ENCODE peak calls at places on chromosomes 13 and 19, in ten cellular contexts. One of them, this sample, is unnamed.

GRCh38 chr19:35357867-35358573 is at the start of gene FFAR3:
- DNase-seq in astrocyte of the spinal cord: no peak
- DNase-seq in choroid plexus epithelial cell: peak
- DNase-seq in left lung: peak
- DNase-seq in CD8-positive, alpha-beta memory T cell: no peak
- DNase-seq in dorsolateral prefrontal cortex: no peak
- DNase-seq in body of pancreas: peak
- DNase-seq in GM23248: peak
- DNase-seq in fibroblast of lung: no peak
- DNase-seq in spleen: peak
- DNase-seq in this sample: no peak

GRCh38 chr13:96958286-96958891 is 35.9 kb downstream of the OXGR1 start:
- DNase-seq in astrocyte of the spinal cord: peak
- DNase-seq in spleen: no peak
- DNase-seq in fibroblast of lung: peak
- DNase-seq in CD8-positive, alpha-beta memory T cell: no peak
- DNase-seq in GM23248: peak
- DNase-seq in dorsolateral prefrontal cortex: no peak
- DNase-seq in left lung: no peak
- DNase-seq in choroid plexus epithelial cell: peak
- DNase-seq in body of pancreas: peak
- DNase-seq in this sample: no peak

GRCh38 chr13:95896302-95896701 is 156.9 kb downstream of the UGGT2 start:
- DNase-seq in spleen: no peak
- DNase-seq in astrocyte of the spinal cord: peak
- DNase-seq in dorsolateral prefrontal cortex: no peak
- DNase-seq in body of pancreas: no peak
- DNase-seq in CD8-positive, alpha-beta memory T cell: no peak
- DNase-seq in fibroblast of lung: peak
- DNase-seq in left lung: no peak
- DNase-seq in GM23248: no peak
- DNase-seq in choroid plexus epithelial cell: peak
- DNase-seq in this sample: no peak

GRCh38 chr13:34842466-34842865 is 99.6 kb upstream of the NBEA start:
- DNase-seq in left lung: no peak
- DNase-seq in astrocyte of the spinal cord: no peak
- DNase-seq in CD8-positive, alpha-beta memory T cell: no peak
- DNase-seq in dorsolateral prefrontal cortex: no peak
- DNase-seq in body of pancreas: no peak
- DNase-seq in spleen: no peak
- DNase-seq in choroid plexus epithelial cell: no peak
- DNase-seq in fibroblast of lung: no peak
- DNase-seq in GM23248: no peak
- DNase-seq in this sample: no peak

GRCh38 chr19:33387351-33388230 is 14.1 kb downstream of the CEBPG start:
- DNase-seq in GM23248: no peak
- DNase-seq in CD8-positive, alpha-beta memory T cell: no peak
- DNase-seq in spleen: no peak
- DNase-seq in body of pancreas: no peak
- DNase-seq in choroid plexus epithelial cell: no peak
- DNase-seq in fibroblast of lung: no peak
- DNase-seq in left lung: no peak
- DNase-seq in astrocyte of the spinal cord: no peak
- DNase-seq in dorsolateral prefrontal cortex: no peak
- DNase-seq in this sample: no peak

GRCh38 chr13:38308736-38309135 is 40.9 kb upstream of the UFM1 start:
- DNase-seq in fibroblast of lung: peak
- DNase-seq in CD8-positive, alpha-beta memory T cell: no peak
- DNase-seq in astrocyte of the spinal cord: peak
- DNase-seq in choroid plexus epithelial cell: peak
- DNase-seq in body of pancreas: no peak
- DNase-seq in left lung: no peak
- DNase-seq in GM23248: peak
- DNase-seq in dorsolateral prefrontal cortex: no peak
- DNase-seq in spleen: no peak
- DNase-seq in this sample: peak

GRCh38 chr13:111566567-111566966 is 246.1 kb downstream of the TEX29 start:
- DNase-seq in CD8-positive, alpha-beta memory T cell: no peak
- DNase-seq in left lung: no peak
- DNase-seq in GM23248: no peak
- DNase-seq in choroid plexus epithelial cell: no peak
- DNase-seq in spleen: peak
- DNase-seq in astrocyte of the spinal cord: no peak
- DNase-seq in fibroblast of lung: no peak
- DNase-seq in dorsolateral prefrontal cortex: no peak
- DNase-seq in body of pancreas: no peak
- DNase-seq in this sample: no peak

GRCh38 chr13:49986471-49986870 is 10.4 kb upstream of the TRIM13 start:
- DNase-seq in CD8-positive, alpha-beta memory T cell: no peak
- DNase-seq in body of pancreas: no peak
- DNase-seq in choroid plexus epithelial cell: no peak
- DNase-seq in fibroblast of lung: no peak
- DNase-seq in GM23248: no peak
- DNase-seq in spleen: no peak
- DNase-seq in astrocyte of the spinal cord: no peak
- DNase-seq in left lung: no peak
- DNase-seq in dorsolateral prefrontal cortex: no peak
- DNase-seq in this sample: no peak

GRCh38 chr13:51148952-51149573 is 38.0 kb upstream of the C13orf42 start:
- DNase-seq in body of pancreas: peak
- DNase-seq in left lung: no peak
- DNase-seq in choroid plexus epithelial cell: peak
- DNase-seq in dorsolateral prefrontal cortex: no peak
- DNase-seq in GM23248: peak
- DNase-seq in spleen: no peak
- DNase-seq in CD8-positive, alpha-beta memory T cell: no peak
- DNase-seq in fibroblast of lung: peak
- DNase-seq in astrocyte of the spinal cord: peak
- DNase-seq in this sample: no peak

GRCh38 chr19:28574212-28574611 is 638.7 kb downstream of the UQCRFS1 start:
- DNase-seq in spleen: no peak
- DNase-seq in left lung: no peak
- DNase-seq in body of pancreas: no peak
- DNase-seq in choroid plexus epithelial cell: no peak
- DNase-seq in fibroblast of lung: no peak
- DNase-seq in GM23248: no peak
- DNase-seq in dorsolateral prefrontal cortex: no peak
- DNase-seq in astrocyte of the spinal cord: no peak
- DNase-seq in CD8-positive, alpha-beta memory T cell: no peak
- DNase-seq in this sample: no peak

DNA sequence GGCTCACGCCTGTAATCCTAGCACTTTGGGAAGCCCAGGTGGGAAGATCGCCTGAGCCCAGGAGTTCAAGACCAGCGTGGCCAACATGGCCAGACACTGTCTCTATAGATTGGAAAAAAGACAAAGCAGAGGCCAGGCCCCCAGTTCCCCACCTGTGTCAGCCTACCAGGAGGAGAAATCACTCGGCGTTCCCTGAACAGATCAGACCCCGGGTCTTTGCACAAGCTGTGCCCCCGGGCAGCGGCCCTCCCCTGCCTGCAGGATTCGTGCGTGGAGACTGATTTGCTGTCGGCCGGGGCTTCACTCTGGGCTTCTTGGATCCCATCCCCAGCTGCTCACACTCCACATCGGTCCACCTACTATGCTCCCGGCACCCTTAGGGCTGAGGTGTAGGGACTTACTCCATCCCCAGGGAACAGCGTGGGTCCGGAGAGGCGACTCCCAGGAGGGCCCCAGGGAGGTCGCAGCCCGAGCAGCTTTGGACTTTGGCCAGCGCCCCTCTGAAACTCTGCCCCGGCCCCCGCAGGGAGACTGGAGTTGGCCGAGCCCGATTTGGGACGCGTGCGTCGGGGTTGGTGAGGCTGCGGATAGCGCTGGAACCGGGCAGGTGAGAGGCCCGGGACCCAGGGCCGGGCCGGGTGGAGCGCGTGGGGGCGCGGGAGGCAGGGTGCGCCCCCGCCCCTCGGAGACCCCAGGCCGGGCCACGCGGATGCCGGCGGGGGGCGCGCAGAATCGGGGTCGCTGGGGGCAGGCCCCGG is 515 bp upstream of the EFNA2 start:
- DNase-seq in astrocyte of the spinal cord: no peak
- DNase-seq in GM23248: no peak
- DNase-seq in choroid plexus epithelial cell: no peak
- DNase-seq in CD8-positive, alpha-beta memory T cell: no peak
- DNase-seq in body of pancreas: no peak
- DNase-seq in left lung: no peak
- DNase-seq in fibroblast of lung: no peak
- DNase-seq in spleen: peak
- DNase-seq in dorsolateral prefrontal cortex: no peak
- DNase-seq in this sample: no peak
- H3K4me3 ChIP-seq in astrocyte of the spinal cord: no peak
- H3K4me3 ChIP-seq in GM23248: no peak
- H3K4me3 ChIP-seq in choroid plexus epithelial cell: no peak
- H3K4me3 ChIP-seq in CD8-positive, alpha-beta memory T cell: no peak
- H3K4me3 ChIP-seq in body of pancreas: no peak
- H3K4me3 ChIP-seq in left lung: no peak
- H3K4me3 ChIP-seq in fibroblast of lung: no peak
- H3K4me3 ChIP-seq in spleen: no peak
- H3K4me3 ChIP-seq in dorsolateral prefrontal cortex: no peak
- H3K4me3 ChIP-seq in this sample: no peak

GRCh38 chr19:16069813-16070365 is 6.4 kb upstream of the TPM4 start:
- DNase-seq in left lung: peak
- DNase-seq in spleen: peak
- DNase-seq in body of pancreas: no peak
- DNase-seq in GM23248: no peak
- DNase-seq in fibroblast of lung: no peak
- DNase-seq in dorsolateral prefrontal cortex: no peak
- DNase-seq in choroid plexus epithelial cell: no peak
- DNase-seq in CD8-positive, alpha-beta memory T cell: no peak
- DNase-seq in astrocyte of the spinal cord: no peak
- DNase-seq in this sample: no peak
- H3K4me3 ChIP-seq in left lung: peak
- H3K4me3 ChIP-seq in spleen: peak
- H3K4me3 ChIP-seq in body of pancreas: no peak
- H3K4me3 ChIP-seq in GM23248: peak
- H3K4me3 ChIP-seq in fibroblast of lung: peak
- H3K4me3 ChIP-seq in dorsolateral prefrontal cortex: no peak
- H3K4me3 ChIP-seq in choroid plexus epithelial cell: no peak
- H3K4me3 ChIP-seq in CD8-positive, alpha-beta memory T cell: peak
- H3K4me3 ChIP-seq in astrocyte of the spinal cord: no peak
- H3K4me3 ChIP-seq in this sample: peak

DNA sequence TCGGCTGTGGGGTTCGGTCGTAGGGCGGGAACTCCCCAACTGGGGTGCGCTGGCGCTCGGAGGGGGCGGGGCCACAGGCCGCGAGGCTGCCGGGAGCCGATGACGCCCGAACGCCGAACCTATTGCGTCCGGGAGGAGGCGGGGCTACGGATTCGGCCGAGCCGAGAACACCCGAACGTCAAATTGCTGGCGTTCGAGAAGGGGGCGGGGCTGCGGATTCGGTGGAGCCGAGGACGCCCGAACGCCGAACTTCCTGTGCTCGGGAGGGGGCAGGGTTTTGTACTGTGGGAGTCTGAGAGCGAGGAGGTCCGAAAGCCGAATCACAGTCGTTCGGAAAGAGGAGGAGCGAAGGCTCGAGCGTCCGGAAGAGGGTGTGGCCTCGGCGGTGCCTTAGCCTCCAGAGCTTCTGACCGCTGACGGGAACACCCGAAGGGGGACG is 586 bp upstream of the TSEN34 start:
- DNase-seq in fibroblast of lung: peak
- DNase-seq in left lung: peak
- DNase-seq in choroid plexus epithelial cell: peak
- DNase-seq in spleen: peak
- DNase-seq in body of pancreas: peak
- DNase-seq in GM23248: peak
- DNase-seq in astrocyte of the spinal cord: peak
- DNase-seq in dorsolateral prefrontal cortex: peak
- DNase-seq in CD8-positive, alpha-beta memory T cell: peak
- DNase-seq in this sample: peak
- H3K4me3 ChIP-seq in fibroblast of lung: peak
- H3K4me3 ChIP-seq in left lung: peak
- H3K4me3 ChIP-seq in choroid plexus epithelial cell: peak
- H3K4me3 ChIP-seq in spleen: peak
- H3K4me3 ChIP-seq in body of pancreas: peak
- H3K4me3 ChIP-seq in GM23248: peak
- H3K4me3 ChIP-seq in astrocyte of the spinal cord: peak
- H3K4me3 ChIP-seq in dorsolateral prefrontal cortex: peak
- H3K4me3 ChIP-seq in CD8-positive, alpha-beta memory T cell: peak
- H3K4me3 ChIP-seq in this sample: peak

GRCh38 chr19:37012093-37012745 is 66.0 kb upstream of the ZNF420 start:
- DNase-seq in choroid plexus epithelial cell: no peak
- DNase-seq in body of pancreas: no peak
- DNase-seq in astrocyte of the spinal cord: no peak
- DNase-seq in fibroblast of lung: no peak
- DNase-seq in CD8-positive, alpha-beta memory T cell: no peak
- DNase-seq in dorsolateral prefrontal cortex: no peak
- DNase-seq in spleen: no peak
- DNase-seq in left lung: no peak
- DNase-seq in GM23248: no peak
- DNase-seq in this sample: no peak

GRCh38 chr19:37009871-37010270 is 68.4 kb upstream of the ZNF420 start:
- DNase-seq in left lung: no peak
- DNase-seq in GM23248: no peak
- DNase-seq in astrocyte of the spinal cord: no peak
- DNase-seq in CD8-positive, alpha-beta memory T cell: no peak
- DNase-seq in fibroblast of lung: no peak
- DNase-seq in dorsolateral prefrontal cortex: no peak
- DNase-seq in spleen: no peak
- DNase-seq in choroid plexus epithelial cell: no peak
- DNase-seq in body of pancreas: no peak
- DNase-seq in this sample: no peak

GRCh38 chr19:37007587-37008220 is 70.5 kb upstream of the ZNF420 start:
- DNase-seq in choroid plexus epithelial cell: peak
- DNase-seq in dorsolateral prefrontal cortex: peak
- DNase-seq in CD8-positive, alpha-beta memory T cell: peak
- DNase-seq in fibroblast of lung: peak
- DNase-seq in body of pancreas: peak
- DNase-seq in spleen: peak
- DNase-seq in astrocyte of the spinal cord: peak
- DNase-seq in left lung: peak
- DNase-seq in GM23248: peak
- DNase-seq in this sample: no peak
- H3K4me3 ChIP-seq in choroid plexus epithelial cell: peak
- H3K4me3 ChIP-seq in dorsolateral prefrontal cortex: peak
- H3K4me3 ChIP-seq in CD8-positive, alpha-beta memory T cell: no peak
- H3K4me3 ChIP-seq in fibroblast of lung: peak
- H3K4me3 ChIP-seq in body of pancreas: no peak
- H3K4me3 ChIP-seq in spleen: peak
- H3K4me3 ChIP-seq in astrocyte of the spinal cord: peak
- H3K4me3 ChIP-seq in left lung: peak
- H3K4me3 ChIP-seq in GM23248: no peak
- H3K4me3 ChIP-seq in this sample: no peak

DNA sequence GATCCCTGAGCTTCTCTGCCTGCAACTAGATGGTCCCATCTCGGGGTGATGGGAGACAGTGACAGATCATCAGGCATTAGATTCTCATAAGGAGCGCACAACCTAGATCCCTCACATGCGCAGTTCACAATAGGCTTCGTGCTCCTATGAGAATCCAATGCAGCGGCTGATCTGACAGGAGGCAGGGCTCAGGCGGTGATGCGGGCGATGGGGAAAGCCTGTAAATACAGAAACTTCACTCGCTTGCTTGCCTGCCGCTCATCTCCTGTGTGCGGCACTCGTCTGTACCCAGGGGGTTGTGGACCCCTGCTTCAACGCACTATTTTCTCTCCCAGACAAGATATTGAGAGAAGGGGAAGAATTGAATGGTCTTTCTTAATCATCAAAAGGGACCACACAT is 473.9 kb downstream of the ZNF536 start:
- DNase-seq in GM23248: no peak
- DNase-seq in choroid plexus epithelial cell: no peak
- DNase-seq in fibroblast of lung: no peak
- DNase-seq in dorsolateral prefrontal cortex: no peak
- DNase-seq in body of pancreas: no peak
- DNase-seq in left lung: no peak
- DNase-seq in CD8-positive, alpha-beta memory T cell: no peak
- DNase-seq in spleen: no peak
- DNase-seq in astrocyte of the spinal cord: no peak
- DNase-seq in this sample: no peak
- H3K4me3 ChIP-seq in GM23248: no peak
- H3K4me3 ChIP-seq in choroid plexus epithelial cell: no peak
- H3K4me3 ChIP-seq in fibroblast of lung: no peak
- H3K4me3 ChIP-seq in dorsolateral prefrontal cortex: no peak
- H3K4me3 ChIP-seq in body of pancreas: no peak
- H3K4me3 ChIP-seq in left lung: no peak
- H3K4me3 ChIP-seq in CD8-positive, alpha-beta memory T cell: no peak
- H3K4me3 ChIP-seq in spleen: no peak
- H3K4me3 ChIP-seq in astrocyte of the spinal cord: no peak
- H3K4me3 ChIP-seq in this sample: no peak

This sample was measured in MG63.